ENCODE peak calls at places on chromosomes 11 and 22, in five cellular contexts. E, K, P, V and Q are unnamed samples.
A peak's percentile ranks its signal among the peaks of the same experiment; 100 is the strongest.

GRCh38 chr11:130144129-130144528 is 15.5 kb upstream of the ST14 start:
- DNase-seq in E (no peak), K (no peak), P (no peak), V (no peak), Q (no peak)

GRCh38 chr11:67281552-67282150 is 7.5 kb upstream of the ANKRD13D start:
- DNase-seq in E (no peak), K (no peak), P (no peak), V (no peak), Q (no peak)

GRCh38 chr22:46025225-46025972 is 48.4 kb upstream of the WNT7B start:
- DNase-seq in E (no peak), K (no peak), P (no peak), V (no peak), Q (no peak)

GRCh38 chr11:13663631-13664071 is 4.8 kb upstream of the FAR1 start:
- DNase-seq in E (no peak), K (peak; percentile 66), P (no peak), V (no peak), Q (no peak)

GRCh38 chr11:1488575-1489180 is 2.1 kb upstream of the MOB2 start:
- DNase-seq in E (no peak), K (no peak), P (no peak), V (no peak), Q (no peak)

GRCh38 chr11:85822814-85823213 is 11.9 kb upstream of the SYTL2 start:
- DNase-seq in E (no peak), K (peak; percentile 7), P (no peak), V (no peak), Q (no peak)

GRCh38 chr22:36144886-36145541 is 15.5 kb downstream of the APOL3 start:
- DNase-seq in E (no peak), K (peak; percentile 42), P (peak; percentile 4), V (peak; percentile 1), Q (no peak)

GRCh38 chr11:12287374-12288211 is 89.8 kb upstream of the PARVA start:
- DNase-seq in E (no peak), K (peak; percentile 93), P (no peak), V (peak; percentile 58), Q (no peak)